ENCODE peak calls at places on chromosomes 3 and 15, in seven cellular contexts. W is GM13977; O is NCI-H1105; D is EH; U is CD8-positive, alpha-beta memory T cell; V is NCI-H2081; Y is NCI-H460. H is an unnamed sample.

GRCh38 chr3:15653326-15653725 is 51.8 kb downstream of the BTD start:
- DNase-seq in W (no peak), O (no peak), D (peak; percentile 25), U (no peak), V (no peak), Y (no peak), H (no peak)

GRCh38 chr15:70385052-70385451 is 287.3 kb upstream of the TLE3 start:
- DNase-seq in W (no peak), O (no peak), D (no peak), U (no peak), V (no peak), Y (no peak), H (no peak)

GRCh38 chr3:65114041-65114440 is 426.2 kb upstream of the ADAMTS9 start:
- DNase-seq in W (no peak), O (no peak), D (no peak), U (no peak), V (no peak), Y (no peak), H (no peak)

GRCh38 chr15:78938608-78939488 is 6.0 kb downstream of the CTSH start:
- DNase-seq in W (peak; percentile 74), O (no peak), D (no peak), U (peak; percentile 22), V (no peak), Y (no peak), H (no peak)

GRCh38 chr3:100104817-100105413 is 9.4 kb downstream of the FILIP1L start:
- DNase-seq in W (no peak), O (no peak), D (no peak), U (no peak), V (no peak), Y (no peak), H (no peak)

GRCh38 chr15:87219650-87220615 is 1036.6 kb downstream of the NTRK3 start:
- DNase-seq in W (no peak), O (no peak), D (peak; percentile 87), U (no peak), V (no peak), Y (no peak), H (no peak)

GRCh38 chr15:98719169-98719515 is 70.8 kb downstream of the IGF1R start:
- DNase-seq in W (no peak), O (no peak), D (peak; percentile 62), U (no peak), V (no peak), Y (no peak), H (no peak)

GRCh38 chr3:72665701-72666443 is 182.4 kb downstream of the SHQ1 start:
- DNase-seq in W (peak; percentile 62), O (no peak), D (peak; percentile 29), U (peak; percentile 24), V (no peak), Y (peak; percentile 16), H (no peak)

GRCh38 chr3:37949866-37950265 is 40.7 kb upstream of the VILL start:
- DNase-seq in W (no peak), O (no peak), D (no peak), U (no peak), V (no peak), Y (no peak), H (no peak)

GRCh38 chr3:138845771-138846173 is 11.0 kb upstream of the PIK3CB start:
- DNase-seq in W (no peak), O (no peak), D (no peak), U (no peak), V (no peak), Y (no peak), H (no peak)

GRCh38 chr3:197613187-197613586 is 57.4 kb upstream of the BDH1 start:
- DNase-seq in W (no peak), O (no peak), D (no peak), U (peak; percentile 66), V (no peak), Y (no peak), H (no peak)

GRCh38 chr3:133490468-133491351 is 82.8 kb upstream of the CDV3 start:
- DNase-seq in W (peak; percentile 74), O (no peak), D (no peak), U (peak; percentile 47), V (no peak), Y (no peak), H (no peak)

GRCh38 chr3:78644847-78645246 is 1123.0 kb downstream of the ROBO1 start:
- DNase-seq in W (no peak), O (no peak), D (no peak), U (no peak), V (no peak), Y (no peak), H (no peak)

GRCh38 chr15:75646944-75647364 is 758 bp upstream of the SNX33 start:
- DNase-seq in W (peak; percentile 56), O (no peak), D (no peak), U (no peak), V (no peak), Y (no peak), H (no peak)

GRCh38 chr3:184336484-184337230 is 743 bp upstream of the FAM131A start:
- DNase-seq in W (peak; percentile 71), O (no peak), D (peak; percentile 69), U (no peak), V (peak; percentile 57), Y (no peak), H (peak; percentile 10)

GRCh38 chr3:56691165-56692000 is 8.3 kb upstream of the TASOR start:
- DNase-seq in W (no peak), O (no peak), D (no peak), U (no peak), V (no peak), Y (peak; percentile 26), H (no peak)

GRCh38 chr3:33299395-33300081 is 22.3 kb downstream of the FBXL2 start:
- DNase-seq in W (no peak), O (no peak), D (peak; percentile 90), U (no peak), V (no peak), Y (peak; percentile 48), H (no peak)

GRCh38 chr3:107106316-107106715 is 270.9 kb upstream of the CCDC54 start:
- DNase-seq in W (no peak), O (no peak), D (peak; percentile 46), U (no peak), V (no peak), Y (peak; percentile 1), H (no peak)

GRCh38 chr3:31613131-31613626 is 80.5 kb downstream of the STT3B start:
- DNase-seq in W (no peak), O (no peak), D (no peak), U (no peak), V (no peak), Y (no peak), H (no peak)

GRCh38 chr3:59563966-59564365 is 514.1 kb upstream of the CFAP20DC start:
- DNase-seq in W (no peak), O (no peak), D (peak; percentile 67), U (no peak), V (no peak), Y (no peak), H (no peak)

GRCh38 chr3:50380375-50381085 is 21.2 kb upstream of the TMEM115 start:
- DNase-seq in W (no peak), O (no peak), D (no peak), U (no peak), V (no peak), Y (no peak), H (no peak)

GRCh38 chr3:56987238-56987932 is 73.1 kb upstream of the SPATA12 start:
- DNase-seq in W (no peak), O (no peak), D (no peak), U (no peak), V (no peak), Y (no peak), H (no peak)

GRCh38 chr3:37290551-37290950 is 116.2 kb upstream of the LRRFIP2 start:
- DNase-seq in W (no peak), O (no peak), D (peak; percentile 71), U (no peak), V (no peak), Y (peak; percentile 25), H (no peak)